ENCODE peak calls at places on chromosomes 2 and 18, in seven cellular contexts. Y is fibroblast of mammary gland, L is colonic mucosa, D is kidney epithelial cell, K is GM12864, P is lower lobe of right lung, E is cardiac fibroblast. W is an unnamed sample.

GRCh38 chr2:207945201-207945600 is 80.1 kb downstream of the PLEKHM3 start:
- DNase-seq in Y (no peak), L (no peak), D (no peak), K (no peak), P (no peak), E (no peak), W (no peak)

GRCh38 chr2:88626171-88627054 is 851 bp downstream of the EIF2AK3 start:
- DNase-seq in Y (no peak), L (peak; percentile 42), D (no peak), K (no peak), P (peak; percentile 60), E (peak; percentile 31), W (no peak)

GRCh38 chr2:119265693-119266066 is 42.0 kb downstream of the STEAP3 start:
- DNase-seq in Y (no peak), L (no peak), D (no peak), K (no peak), P (no peak), E (no peak), W (no peak)

GRCh38 chr2:60858897-60859311 is 22.5 kb upstream of the REL start:
- DNase-seq in Y (no peak), L (no peak), D (no peak), K (no peak), P (no peak), E (no peak), W (no peak)

GRCh38 chr2:126881591-126881990 is 17.1 kb upstream of the TEX51 start:
- DNase-seq in Y (no peak), L (no peak), D (no peak), K (no peak), P (no peak), E (no peak), W (no peak)

GRCh38 chr18:8364385-8364784 is 244.9 kb upstream of the RAB12 start:
- DNase-seq in Y (no peak), L (no peak), D (no peak), K (no peak), P (no peak), E (no peak), W (no peak)

GRCh38 chr18:70469916-70470315 is 181.1 kb downstream of the SOCS6 start:
- DNase-seq in Y (no peak), L (no peak), D (peak; percentile 31), K (no peak), P (no peak), E (peak; percentile 60), W (no peak)

GRCh38 chr18:54284967-54285785 is 15.9 kb downstream of the POLI start:
- DNase-seq in Y (peak; percentile 72), L (no peak), D (no peak), K (peak; percentile 97), P (no peak), E (peak; percentile 42), W (peak; percentile 75)

GRCh38 chr2:165203689-165204559 is at the start of gene SCN3A:
- DNase-seq in Y (peak; percentile 43), L (peak; percentile 20), D (no peak), K (no peak), P (no peak), E (peak; percentile 61), W (peak; percentile 65)

GRCh38 chr2:231370749-231371429 is 24.6 kb upstream of the B3GNT7 start:
- DNase-seq in Y (no peak), L (no peak), D (no peak), K (no peak), P (peak; percentile 59), E (no peak), W (peak; percentile 29)

GRCh38 chr18:70442933-70443332 is 154.1 kb downstream of the SOCS6 start:
- DNase-seq in Y (no peak), L (no peak), D (no peak), K (no peak), P (no peak), E (no peak), W (no peak)

GRCh38 chr2:121530210-121530562 is 494 bp upstream of the RNU4ATAC start:
- DNase-seq in Y (peak; percentile 67), L (no peak), D (peak; percentile 28), K (no peak), P (peak; percentile 82), E (peak; percentile 78), W (peak; percentile 86)

GRCh38 chr18:52897611-52898010 is 557.6 kb downstream of the DCC start:
- DNase-seq in Y (no peak), L (no peak), D (no peak), K (no peak), P (no peak), E (no peak), W (no peak)

GRCh38 chr2:73821227-73821626 is 7.5 kb upstream of the STAMBP start:
- DNase-seq in Y (no peak), L (no peak), D (no peak), K (peak; percentile 60), P (no peak), E (no peak), W (no peak)

GRCh38 chr2:47089083-47089464 is 66.0 kb downstream of the STPG4 start:
- DNase-seq in Y (peak; percentile 72), L (no peak), D (no peak), K (no peak), P (no peak), E (peak; percentile 76), W (peak; percentile 29)

GRCh38 chr18:26504831-26505230 is 43.5 kb downstream of the KCTD1 start:
- DNase-seq in Y (no peak), L (no peak), D (no peak), K (no peak), P (no peak), E (no peak), W (no peak)

GRCh38 chr2:56334622-56335021 is 150.8 kb downstream of the CCDC85A start:
- DNase-seq in Y (peak; percentile 41), L (no peak), D (no peak), K (no peak), P (no peak), E (no peak), W (no peak)

GRCh38 chr2:43758738-43759137 is 15.1 kb upstream of the DYNC2LI1 start:
- DNase-seq in Y (peak; percentile 95), L (no peak), D (no peak), K (no peak), P (no peak), E (peak; percentile 69), W (peak; percentile 18)

GRCh38 chr2:44582363-44583008 is 220.7 kb downstream of the CAMKMT start:
- DNase-seq in Y (peak; percentile 58), L (no peak), D (peak; percentile 34), K (no peak), P (no peak), E (peak; percentile 31), W (peak; percentile 31)

GRCh38 chr18:32315881-32316280 is 126.0 kb downstream of the MEP1B start:
- DNase-seq in Y (peak; percentile 66), L (no peak), D (no peak), K (no peak), P (no peak), E (peak; percentile 69), W (peak; percentile 68)

GRCh38 chr2:70965506-70965905 is 12.9 kb upstream of the ANKRD53 start:
- DNase-seq in Y (no peak), L (peak; percentile 15), D (no peak), K (no peak), P (no peak), E (no peak), W (no peak)

DNA sequence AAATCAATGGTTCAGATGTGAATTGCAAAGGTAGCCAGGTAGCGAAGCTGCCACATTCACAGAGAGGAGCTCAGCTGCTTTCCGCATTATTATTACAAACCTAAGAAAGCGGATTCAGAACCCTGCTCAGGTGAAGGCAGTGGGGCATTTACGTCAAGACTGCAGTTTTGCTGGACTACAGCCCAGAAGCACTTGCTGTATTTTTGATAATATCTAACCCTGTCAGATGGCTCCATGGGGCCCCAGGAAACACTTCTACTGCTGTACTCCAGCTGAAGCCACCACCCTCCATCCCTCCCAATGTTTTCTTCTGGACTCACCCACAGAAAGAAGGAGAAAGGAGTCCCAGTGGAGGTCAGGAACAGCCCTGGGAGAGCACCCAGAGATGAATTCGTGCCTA is 96.9 kb downstream of the TPO start:
- DNase-seq in Y (no peak), L (no peak), D (no peak), K (no peak), P (no peak), E (no peak), W (no peak)
- H3K4me3 ChIP-seq in Y (no peak overlapping the region), L (no peak overlapping the region), D (no peak overlapping the region), K (no peak overlapping the region), P (no peak overlapping the region), E (no peak overlapping the region), W (no peak overlapping the region)

GRCh38 chr2:182291296-182291695 is 135.5 kb downstream of the PDE1A start:
- DNase-seq in Y (peak; percentile 16), L (no peak), D (no peak), K (no peak), P (no peak), E (peak; percentile 15), W (no peak)
- TF ChIP-seq CTCF in Y (no peak), L (no peak), D (no peak), K (no peak), P (no peak), E (no peak), W (no peak)

DNA sequence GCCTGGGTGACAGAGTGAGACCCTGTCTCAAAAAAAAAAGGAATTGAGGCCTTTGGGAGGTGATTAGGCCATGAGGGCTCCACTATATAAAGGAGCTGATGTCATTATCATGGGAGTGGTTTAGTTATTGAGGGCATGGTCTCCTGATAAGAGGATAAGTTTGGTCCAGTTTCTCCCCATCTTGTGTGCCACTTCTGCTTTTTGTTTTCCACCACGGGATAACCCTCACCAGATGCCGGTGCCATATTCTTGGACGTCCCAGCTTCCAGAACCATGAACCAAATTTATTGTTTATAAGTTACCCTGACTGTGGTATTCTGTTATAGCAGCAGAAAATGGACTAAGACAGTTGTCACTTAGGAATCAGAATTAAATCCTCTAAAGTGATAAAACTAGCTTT is 125.8 kb downstream of the C1D start:
- DNase-seq in Y (no peak), L (no peak), D (no peak), K (no peak), P (no peak), E (no peak), W (no peak)
- H3K4me3 ChIP-seq in Y (no peak overlapping the region), L (no peak overlapping the region), D (no peak overlapping the region), K (no peak overlapping the region), P (no peak overlapping the region), E (no peak overlapping the region), W (no peak overlapping the region)

GRCh38 chr18:12257996-12258718 is 4.0 kb downstream of the CIDEA start:
- DNase-seq in Y (no peak), L (no peak), D (no peak), K (no peak), P (no peak), E (no peak), W (no peak)

GRCh38 chr18:12256946-12257345 is 2.8 kb downstream of the CIDEA start:
- DNase-seq in Y (peak; percentile 26), L (no peak), D (no peak), K (no peak), P (no peak), E (no peak), W (peak; percentile 42)

GRCh38 chr18:12264854-12265253 is 10.7 kb downstream of the CIDEA start:
- DNase-seq in Y (no peak), L (no peak), D (no peak), K (no peak), P (no peak), E (no peak), W (no peak)

GRCh38 chr18:12258719-12259705 is 4.9 kb downstream of the CIDEA start:
- DNase-seq in Y (no peak), L (no peak), D (no peak), K (no peak), P (no peak), E (no peak), W (no peak)

DNA sequence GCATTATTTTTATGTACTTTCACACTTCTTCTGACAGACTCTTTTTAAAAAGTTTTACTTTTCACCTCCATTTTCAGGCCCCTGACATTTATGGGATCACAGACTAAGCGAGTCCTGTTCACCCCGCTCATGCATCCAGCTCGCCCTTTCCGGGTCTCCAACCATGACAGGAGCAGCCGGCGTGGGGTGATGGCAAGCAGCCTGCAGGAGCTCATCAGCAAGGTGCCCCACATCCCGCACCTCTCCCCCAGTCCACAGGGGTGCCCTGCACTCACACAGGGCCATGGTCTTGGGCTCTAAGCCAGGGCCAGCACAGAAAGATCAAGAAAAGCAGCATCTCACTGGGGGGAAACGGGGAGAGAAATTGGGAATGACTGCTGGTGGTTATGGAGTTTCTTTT is 8.6 kb downstream of the CIDEA start:
- DNase-seq in Y (no peak), L (no peak), D (no peak), K (no peak), P (no peak), E (no peak), W (no peak)
- TF ChIP-seq CTCF in Y (no peak), L (no peak), D (no peak), K (no peak), P (no peak), E (no peak), W (no peak)